ENCODE peak calls at places on chromosomes 16 and 17, in nine cellular contexts. J is GM23338; G is EL; B is ascending aorta; I is activated CD4-positive, alpha-beta T cell treated with anti-CD3 and anti-CD28 coated beads for 36 hours; U is effector CD4-positive, alpha-beta T cell; H is omental fat pad; L is HFFc6; Q is stimulated activated CD4-positive, alpha-beta T cell treated with anti-CD3 and anti-CD28 coated beads, Interleukin-1b, Interleukin-23, amount 100 ng/mL, for 1 hour. X is an unnamed sample.
A peak's percentile ranks its signal among the peaks of the same experiment; 100 is the strongest.

GRCh38 chr17:56699186-56699895 is 105.8 kb downstream of the NOG start:
- DNase-seq in H (no peak), J (peak; percentile 80), B (no peak), I (no peak), U (no peak), Q (no peak), L (peak; percentile 99), G (peak; percentile 100), X (peak; percentile 100)

GRCh38 chr17:43418441-43419374 is 19.9 kb downstream of the ARL4D start:
- DNase-seq in G (peak; percentile 96), U (no peak), I (peak; percentile 46), B (no peak), H (no peak), Q (no peak), L (peak; percentile 93), J (peak; percentile 8), X (peak; percentile 93)

GRCh38 chr16:49859139-49859947 is 3.4 kb upstream of the ZNF423 start:
- DNase-seq in Q (no peak), L (no peak), B (no peak), H (no peak), J (peak; percentile 50), U (no peak), I (peak; percentile 31), G (peak; percentile 25), X (peak; percentile 15)

GRCh38 chr16:49776085-49776501 is 79.8 kb downstream of the ZNF423 start:
- DNase-seq in G (no peak), L (no peak), B (no peak), H (no peak), J (peak; percentile 83), I (no peak), U (no peak), Q (no peak), X (no peak)

GRCh38 chr17:57484081-57484666 is 227.9 kb downstream of the MSI2 start:
- DNase-seq in G (peak; percentile 49), Q (no peak), L (peak; percentile 68), H (no peak), U (no peak), J (no peak), I (no peak), B (no peak), X (peak; percentile 28)

GRCh38 chr17:69012895-69013805 is 47.6 kb downstream of the ABCA9 start:
- DNase-seq in H (no peak), U (no peak), L (no peak), J (no peak), B (no peak), Q (no peak), G (peak; percentile 28), I (no peak), X (no peak)

GRCh38 chr16:15950869-15951268 is 1.5 kb downstream of the ABCC1 start:
- DNase-seq in G (no peak), U (no peak), L (no peak), J (no peak), H (no peak), Q (no peak), I (no peak), B (no peak), X (no peak)

GRCh38 chr17:31296156-31296555 is 883 bp downstream of the OMG start:
- DNase-seq in B (no peak), I (no peak), H (no peak), Q (no peak), U (no peak), L (no peak), G (no peak), J (no peak), X (no peak)

GRCh38 chr16:24610421-24610765 is 71.0 kb downstream of the RBBP6 start:
- DNase-seq in L (no peak), Q (no peak), H (no peak), G (peak; percentile 48), B (no peak), J (peak; percentile 73), I (peak; percentile 41), U (no peak), X (peak; percentile 42)

GRCh38 chr16:2686912-2687507 is 4.7 kb downstream of the KCTD5 start:
- DNase-seq in H (no peak), B (no peak), J (no peak), L (no peak), I (peak; percentile 54), U (no peak), Q (no peak), G (no peak), X (no peak)

GRCh38 chr17:79515646-79516604 is 94.9 kb downstream of the RBFOX3 start:
- DNase-seq in U (no peak), I (no peak), J (no peak), H (no peak), G (no peak), L (no peak), B (no peak), Q (no peak), X (no peak)

GRCh38 chr17:32259596-32259995 is 6.0 kb upstream of the RHBDL3 start:
- DNase-seq in Q (no peak), H (no peak), G (peak; percentile 48), B (no peak), I (no peak), J (no peak), L (peak; percentile 52), U (no peak), X (peak; percentile 63)

GRCh38 chr17:4968166-4968915 is 724 bp upstream of the SPAG7 start:
- DNase-seq in G (no peak), B (no peak), Q (no peak), J (peak; percentile 59), U (no peak), I (peak; percentile 68), L (no peak), H (no peak), X (no peak)

GRCh38 chr16:68987734-68988457 is 117.6 kb upstream of the HAS3 start:
- DNase-seq in L (no peak), H (no peak), U (no peak), Q (no peak), J (peak; percentile 49), G (no peak), I (no peak), B (no peak), X (no peak)

GRCh38 chr16:7345423-7345822 is 12.8 kb downstream of the RBFOX1 start:
- DNase-seq in G (no peak), U (no peak), I (no peak), H (no peak), Q (no peak), B (no peak), L (no peak), J (no peak), X (no peak)

GRCh38 chr17:79536212-79536840 is 74.5 kb downstream of the RBFOX3 start:
- DNase-seq in B (no peak), Q (no peak), L (no peak), I (no peak), H (no peak), J (no peak), U (no peak), G (no peak), X (no peak)

GRCh38 chr16:89369266-89369895 is 121.0 kb downstream of the ANKRD11 start:
- DNase-seq in Q (no peak), G (no peak), J (no peak), U (no peak), B (no peak), I (no peak), L (no peak), H (no peak), X (no peak)

GRCh38 chr16:75011634-75012307 is 12.9 kb downstream of the ZNRF1 start:
- DNase-seq in L (peak; percentile 78), H (no peak), J (no peak), I (peak; percentile 77), G (peak; percentile 91), Q (no peak), U (no peak), B (no peak), X (peak; percentile 95)

GRCh38 chr17:69287168-69287567 is 39.8 kb downstream of the ABCA5 start:
- DNase-seq in G (peak; percentile 51), H (no peak), J (no peak), L (peak; percentile 44), I (no peak), U (no peak), B (no peak), Q (no peak), X (peak; percentile 1)

GRCh38 chr17:39486242-39486641 is 25.0 kb downstream of the CDK12 start:
- DNase-seq in G (peak; percentile 78), Q (no peak), H (no peak), B (no peak), L (peak; percentile 77), J (no peak), U (no peak), I (no peak), X (peak; percentile 88)

GRCh38 chr16:50812046-50812445 is 70.2 kb downstream of the CYLD start:
- DNase-seq in U (no peak), G (no peak), L (no peak), H (no peak), I (no peak), Q (no peak), B (no peak), J (no peak), X (no peak)

GRCh38 chr16:69465083-69465721 is 40.8 kb downstream of the CYB5B start:
- DNase-seq in I (peak; percentile 26), Q (no peak), L (peak; percentile 88), J (no peak), H (no peak), B (no peak), G (peak; percentile 90), U (peak; percentile 9), X (peak; percentile 92)

GRCh38 chr17:49850772-49851386 is 3.0 kb upstream of the TAC4 start:
- DNase-seq in Q (no peak), L (no peak), B (no peak), U (no peak), H (no peak), I (peak; percentile 33), G (peak; percentile 25), J (peak; percentile 40), X (peak; percentile 54)

GRCh38 chr16:30000768-30001631 is 5.0 kb downstream of the INO80E start:
- DNase-seq in H (no peak), I (no peak), L (no peak), Q (no peak), B (no peak), G (no peak), J (peak; percentile 88), U (no peak), X (no peak)

GRCh38 chr16:10776280-10776679 is 32.6 kb downstream of the NUBP1 start:
- DNase-seq in B (no peak), Q (no peak), U (no peak), I (no peak), G (no peak), L (no peak), H (no peak), J (no peak), X (no peak)

GRCh38 chr17:66560691-66561090 is 258.3 kb downstream of the PRKCA start:
- DNase-seq in Q (no peak), J (no peak), L (no peak), H (no peak), G (no peak), B (no peak), U (no peak), I (no peak), X (no peak)

GRCh38 chr17:15744091-15744676 is 12.1 kb downstream of the TBC1D26 start:
- DNase-seq in G (no peak), Q (no peak), I (no peak), L (no peak), U (no peak), H (no peak), B (no peak), J (no peak), X (no peak)

GRCh38 chr17:67517335-67517734 is 140.3 kb downstream of the PITPNC1 start:
- DNase-seq in J (no peak), U (no peak), B (no peak), G (no peak), H (no peak), I (no peak), Q (no peak), L (no peak), X (no peak)

GRCh38 chr17:40791808-40792436 is 7.8 kb downstream of the KRT28 start:
- DNase-seq in Q (no peak), J (peak; percentile 60), L (peak; percentile 19), U (no peak), B (no peak), G (peak; percentile 52), I (no peak), H (no peak), X (peak; percentile 39)

GRCh38 chr17:976316-976715 is 3.3 kb downstream of the NXN start:
- DNase-seq in G (no peak), B (no peak), I (no peak), Q (no peak), L (no peak), H (no peak), U (no peak), J (no peak), X (no peak)

GRCh38 chr16:12471383-12471782 is 332.3 kb downstream of the CPPED1 start:
- DNase-seq in U (no peak), J (no peak), L (no peak), B (no peak), H (no peak), G (no peak), I (no peak), Q (no peak), X (no peak)